ENCODE peak calls at places on chromosome 22, in nine cellular contexts. M is OCI-LY7; Z is naive thymus-derived CD4-positive, alpha-beta T cell; I is BJ; L is psoas muscle; A is stimulated activated CD8-positive, alpha-beta memory T cell treated with anti-CD3 and anti-CD28 coated beads, Interleukin-7, amount 100 ng/mL, for 48 hours; R is uterus; B is ELR; U is EL. H is an unnamed sample.

GRCh38 chr22:36369004-36369921 is 18.5 kb downstream of the MYH9 start:
- DNase-seq in M (no peak), L (no peak), B (peak), A (no peak), I (no peak), R (no peak), Z (no peak), U (peak), H (no peak)

GRCh38 chr22:49212002-49212401 is 615.7 kb downstream of the BRD1 start:
- DNase-seq in A (no peak), B (no peak), Z (no peak), L (no peak), I (no peak), M (no peak), R (peak), U (no peak), H (no peak)

GRCh38 chr22:30396871-30397655 is at the start of gene SEC14L2:
- DNase-seq in M (no peak), B (peak), A (peak), R (peak), U (peak), Z (peak), L (peak), I (no peak), H (no peak)

GRCh38 chr22:30940655-30941362 is 27.8 kb downstream of the MORC2 start:
- DNase-seq in U (no peak), I (no peak), M (no peak), R (no peak), L (no peak), A (no peak), B (no peak), Z (peak), H (no peak)

GRCh38 chr22:45136594-45136993 is 27.1 kb upstream of the NUP50 start:
- DNase-seq in M (no peak), R (no peak), U (no peak), Z (no peak), A (no peak), L (no peak), B (no peak), I (no peak), H (no peak)

GRCh38 chr22:20133930-20134549 is 2.4 kb downstream of the ZDHHC8 start:
- DNase-seq in L (no peak), B (no peak), Z (no peak), R (no peak), U (no peak), A (no peak), M (no peak), I (no peak), H (no peak)

GRCh38 chr22:23248583-23248982 is 68.3 kb downstream of the BCR start:
- DNase-seq in L (no peak), Z (no peak), I (no peak), M (no peak), U (no peak), R (no peak), B (no peak), A (no peak), H (no peak)

GRCh38 chr22:33896154-33896800 is 24.0 kb downstream of the LARGE1 start:
- DNase-seq in M (peak), L (no peak), R (no peak), I (no peak), U (no peak), Z (no peak), B (no peak), A (no peak), H (no peak)

GRCh38 chr22:46000081-46001027 is 23.4 kb upstream of the WNT7B start:
- DNase-seq in U (no peak), Z (no peak), R (no peak), M (no peak), B (no peak), A (no peak), I (no peak), L (no peak), H (no peak)

GRCh38 chr22:35409783-35410662 is 10.1 kb downstream of the MCM5 start:
- DNase-seq in R (no peak), Z (no peak), A (peak), M (peak), U (no peak), I (no peak), B (no peak), L (no peak), H (peak)

GRCh38 chr22:40898850-40899357 is 37.0 kb upstream of the DNAJB7 start:
- DNase-seq in U (peak), M (peak), Z (peak), A (no peak), I (peak), L (no peak), R (no peak), B (peak), H (no peak)

GRCh38 chr22:42299586-42300285 is 29.3 kb upstream of the TCF20 start:
- DNase-seq in Z (peak), A (no peak), I (no peak), L (no peak), M (peak), U (no peak), B (no peak), R (no peak), H (no peak)

GRCh38 chr22:20433686-20434241 is 3.9 kb downstream of the SCARF2 start:
- DNase-seq in Z (no peak), L (no peak), U (no peak), B (no peak), M (no peak), A (no peak), R (no peak), I (no peak), H (no peak)

GRCh38 chr22:24685804-24686203 is 82.8 kb downstream of the GGT1 start:
- DNase-seq in M (no peak), B (no peak), A (no peak), Z (no peak), U (no peak), R (no peak), I (no peak), L (no peak), H (no peak)

GRCh38 chr22:29343313-29343805 is 27.9 kb upstream of the RASL10A start:
- DNase-seq in I (peak), U (peak), A (no peak), L (no peak), M (no peak), Z (no peak), B (peak), R (no peak), H (no peak)

GRCh38 chr22:40487663-40488249 is 117.4 kb downstream of the SGSM3 start:
- DNase-seq in B (peak), I (no peak), L (no peak), A (no peak), Z (peak), M (peak), U (peak), R (no peak), H (no peak)

GRCh38 chr22:20080445-20080775 is 369 bp downstream of the DGCR8 start:
- DNase-seq in Z (no peak), B (peak), M (peak), A (peak), U (peak), L (peak), R (peak), I (no peak), H (peak)

GRCh38 chr22:46607483-46608114 is 12.6 kb upstream of the GRAMD4 start:
- DNase-seq in M (no peak), L (no peak), Z (no peak), B (no peak), A (no peak), U (no peak), R (no peak), I (no peak), H (no peak)

GRCh38 chr22:50112151-50113118 is 22.6 kb downstream of the MOV10L1 start:
- DNase-seq in A (peak), I (no peak), L (no peak), R (no peak), M (no peak), U (peak), Z (no peak), B (peak), H (no peak)

GRCh38 chr22:47090591-47091240 is 328.3 kb downstream of the TBC1D22A start:
- DNase-seq in L (no peak), Z (no peak), U (peak), I (no peak), M (no peak), B (peak), R (no peak), A (no peak), H (no peak)

GRCh38 chr22:47123006-47123826 is 360.8 kb downstream of the TBC1D22A start:
- DNase-seq in I (no peak), U (no peak), B (no peak), L (no peak), M (no peak), R (no peak), A (no peak), Z (no peak), H (no peak)